ENCODE peak calls at places on chromosomes 12 and 14, in six cellular contexts. A, H, F, V, L and X are unnamed samples.

GRCh38 chr14:35687335-35687939 is 121.7 kb downstream of the RALGAPA1 start:
- DNase-seq in H (peak; percentile 66), V (peak; percentile 78), F (no peak), L (peak; percentile 48), A (peak; percentile 19), X (peak; percentile 46)

GRCh38 chr12:89384050-89384749 is 31.9 kb upstream of the DUSP6 start:
- DNase-seq in L (peak; percentile 56), V (peak; percentile 98), A (no peak), H (peak; percentile 47), F (no peak), X (no peak)

GRCh38 chr12:89085421-89085820 is 266.9 kb downstream of the DUSP6 start:
- DNase-seq in A (no peak), H (no peak), V (peak; percentile 44), L (no peak), F (no peak), X (no peak)

GRCh38 chr12:53453953-53454640 is 2.2 kb downstream of the PCBP2 start:
- DNase-seq in A (no peak), H (no peak), F (no peak), L (no peak), V (no peak), X (no peak)

GRCh38 chr12:108117163-108117849 is 11.8 kb upstream of the WSCD2 start:
- DNase-seq in V (no peak), A (no peak), H (no peak), L (no peak), F (no peak), X (no peak)

GRCh38 chr12:96099986-96100385 is 64.6 kb upstream of the LTA4H start:
- DNase-seq in L (no peak), A (no peak), F (no peak), V (no peak), H (no peak), X (peak; percentile 32)

GRCh38 chr14:80658733-80659132 is 282.8 kb downstream of the CEP128 start:
- DNase-seq in V (no peak), L (no peak), F (no peak), A (no peak), H (no peak), X (no peak)

GRCh38 chr12:71282020-71282419 is 124.2 kb upstream of the TSPAN8 start:
- DNase-seq in V (no peak), H (no peak), A (no peak), L (no peak), F (no peak), X (no peak)

GRCh38 chr14:32940711-32941667 is 2.3 kb downstream of the NPAS3 start:
- DNase-seq in A (no peak), L (no peak), F (no peak), H (no peak), V (no peak), X (no peak)

GRCh38 chr14:51419685-51420084 is 179.6 kb downstream of the TMX1 start:
- DNase-seq in V (no peak), A (no peak), L (no peak), H (no peak), F (peak; percentile 8), X (no peak)

GRCh38 chr12:119208626-119209061 is 29.9 kb downstream of the HSPB8 start:
- DNase-seq in L (peak; percentile 16), V (peak; percentile 71), F (no peak), H (no peak), A (no peak), X (no peak)

GRCh38 chr12:103908877-103909276 is 21.3 kb upstream of the HSP90B1 start:
- DNase-seq in V (peak; percentile 46), H (peak; percentile 69), A (peak; percentile 42), L (no peak), F (no peak), X (no peak)

GRCh38 chr14:28012629-28013415 is 753.8 kb upstream of the FOXG1 start:
- DNase-seq in F (no peak), H (no peak), V (no peak), L (no peak), A (no peak), X (no peak)

GRCh38 chr12:47835831-47836155 is 16.1 kb upstream of the HDAC7 start:
- DNase-seq in A (no peak), L (no peak), F (no peak), V (no peak), H (no peak), X (no peak)

GRCh38 chr12:32661706-32662105 is 17.4 kb upstream of the DNM1L start:
- DNase-seq in L (no peak), F (no peak), A (no peak), V (no peak), H (no peak), X (no peak)

GRCh38 chr12:124802361-124802760 is 61.3 kb downstream of the SCARB1 start:
- DNase-seq in L (no peak), F (no peak), H (no peak), V (no peak), A (no peak), X (no peak)

GRCh38 chr12:64679487-64679983 is 69.2 kb downstream of the RASSF3 start:
- DNase-seq in V (peak; percentile 78), A (peak; percentile 80), H (peak; percentile 83), L (peak; percentile 53), F (peak; percentile 42), X (no peak)

GRCh38 chr14:79820866-79821535 is 390.3 kb downstream of the DIO2 start:
- DNase-seq in F (no peak), L (no peak), A (no peak), H (no peak), V (no peak), X (no peak)

GRCh38 chr14:77133718-77134338 is 7.8 kb downstream of the ZDHHC22 start:
- DNase-seq in H (peak; percentile 92), F (no peak), A (no peak), L (peak; percentile 66), V (peak; percentile 82), X (peak; percentile 81)

GRCh38 chr12:99059824-99060526 is 414.9 kb downstream of the APAF1 start:
- DNase-seq in L (peak; percentile 24), A (no peak), H (peak; percentile 70), V (peak; percentile 6), F (no peak), X (no peak)

GRCh38 chr14:68283378-68284123 is 464.0 kb downstream of the RAD51B start:
- DNase-seq in A (no peak), F (peak; percentile 23), V (no peak), H (no peak), L (peak; percentile 15), X (peak; percentile 33)

GRCh38 chr12:40104461-40105264 is 1.2 kb downstream of the SLC2A13 start:
- DNase-seq in L (peak; percentile 45), H (no peak), F (no peak), A (no peak), V (no peak), X (peak; percentile 5)

GRCh38 chr14:50532502-50533313 is at the start of gene MAP4K5:
- DNase-seq in H (peak; percentile 98), A (peak; percentile 62), L (peak; percentile 94), F (peak; percentile 77), V (peak; percentile 93), X (peak; percentile 90)

GRCh38 chr14:56338674-56339073 is 220.5 kb downstream of the PELI2 start:
- DNase-seq in A (no peak), F (no peak), H (no peak), L (no peak), V (no peak), X (no peak)

GRCh38 chr14:70789361-70789760 is 20.0 kb downstream of the MAP3K9 start:
- DNase-seq in F (no peak), H (peak; percentile 57), V (peak; percentile 34), A (peak; percentile 69), L (peak; percentile 40), X (no peak)

GRCh38 chr12:48966177-48966890 is 5.2 kb downstream of the WNT10B start:
- DNase-seq in V (no peak), H (no peak), F (no peak), L (no peak), A (no peak), X (peak; percentile 55)

GRCh38 chr12:126474703-126475102 is 1409.5 kb downstream of the AACS start:
- DNase-seq in A (no peak), H (no peak), F (no peak), L (no peak), V (no peak), X (no peak)

GRCh38 chr12:75585309-75585708 is 73.9 kb upstream of the KRR1 start:
- DNase-seq in L (no peak), H (peak; percentile 64), F (no peak), V (peak; percentile 76), A (peak; percentile 79), X (no peak)

GRCh38 chr12:45988259-45988658 is 2.1 kb downstream of the SCAF11 start:
- DNase-seq in H (no peak), A (no peak), F (no peak), L (no peak), V (no peak), X (no peak)

GRCh38 chr14:68076451-68076850 is 256.9 kb downstream of the RAD51B start:
- DNase-seq in L (no peak), F (no peak), V (peak; percentile 29), H (peak; percentile 28), A (peak; percentile 27), X (no peak)